ENCODE peak calls at places on chromosomes 7 and 10, in seven cellular contexts. L, D, G, E, R, J and U are unnamed samples. For H3K27me3, the result is how much of the 10 kb centered on the place peaks cover.

GRCh38 chr10:95976295-95977229 is 66.8 kb upstream of the CCNJ start:
- DNase-seq in L (no peak), D (no peak), G (no peak), E (no peak), R (no peak), J (no peak), U (no peak)

GRCh38 chr10:31393844-31394243 is 74.8 kb downstream of the ZEB1 start:
- DNase-seq in L (no peak), D (no peak), G (no peak), E (no peak), R (no peak), J (no peak), U (no peak)

GRCh38 chr10:125064681-125065492 is 95.5 kb downstream of the CTBP2 start:
- DNase-seq in L (no peak), D (no peak), G (no peak), E (no peak), R (no peak), J (no peak), U (no peak)

GRCh38 chr10:73591935-73592699 is 975 bp upstream of the USP54 start:
- DNase-seq in L (peak), D (peak), G (peak), E (peak), R (peak), J (peak), U (no peak)

GRCh38 chr7:140607441-140607989 is 33.1 kb downstream of the DENND2A start:
- DNase-seq in L (no peak), D (no peak), G (peak), E (peak), R (peak), J (peak), U (no peak)

GRCh38 chr10:74039561-74040145 is 41.7 kb downstream of the VCL start:
- DNase-seq in L (no peak), D (no peak), G (peak), E (no peak), R (no peak), J (peak), U (no peak)

GRCh38 chr10:13834581-13835286 is 248.0 kb downstream of the PRPF18 start:
- DNase-seq in L (peak), D (no peak), G (peak), E (peak), R (no peak), J (peak), U (no peak)

GRCh38 chr10:31683682-31684081 is 244.9 kb downstream of the ARHGAP12 start:
- DNase-seq in L (no peak), D (no peak), G (no peak), E (no peak), R (no peak), J (no peak), U (no peak)

GRCh38 chr7:43679210-43680068 is 49.9 kb downstream of the COA1 start:
- DNase-seq in L (no peak), D (no peak), G (no peak), E (no peak), R (no peak), J (no peak), U (no peak)

GRCh38 chr7:128855559-128855958 is 7.1 kb upstream of the ATP6V1F start:
- DNase-seq in L (no peak), D (no peak), G (no peak), E (no peak), R (no peak), J (no peak), U (no peak)

DNA sequence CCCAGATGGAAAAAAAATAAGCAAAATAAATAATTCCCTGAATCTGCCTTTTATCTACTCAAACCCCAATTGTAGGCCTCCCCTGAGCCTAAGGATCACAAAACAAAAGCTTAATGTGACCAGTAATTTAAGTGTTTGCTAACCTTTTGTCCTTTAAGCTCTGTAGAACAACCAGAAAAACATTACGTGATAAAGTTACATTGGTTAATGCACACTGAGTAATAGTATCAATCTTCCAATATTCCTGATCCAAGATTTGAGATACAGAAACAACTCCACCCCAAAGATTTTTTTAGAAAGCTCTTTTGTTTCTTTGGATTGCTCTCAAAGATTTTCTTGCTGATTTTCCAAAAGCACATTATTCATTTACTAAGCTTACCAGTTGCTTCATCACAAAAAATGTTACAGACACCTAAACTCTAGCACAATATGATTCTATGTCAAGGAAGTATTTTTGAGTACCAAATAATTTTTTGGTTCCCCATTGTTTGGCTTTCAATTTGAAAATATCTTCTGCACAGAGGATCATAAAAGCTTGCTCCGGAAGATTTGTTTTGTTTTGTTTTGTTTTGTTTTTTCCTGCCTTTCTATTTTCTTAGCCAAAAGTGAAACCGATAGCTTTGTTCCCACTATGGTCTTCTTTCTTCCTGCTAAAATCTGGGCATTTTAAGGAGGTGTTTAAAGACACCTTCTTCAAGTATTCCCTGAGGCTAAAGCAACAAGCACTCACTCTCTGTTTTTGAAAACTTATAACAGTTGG is 54.2 kb downstream of the TRIL start:
- DNase-seq in L (no peak), D (no peak), G (no peak), E (no peak), R (no peak), J (no peak), U (no peak)
- TF ChIP-seq EP300 in L (no peak), D (no peak), G (no peak), E (no peak), R (no peak), J (no peak), U (no peak)

GRCh38 chr7:156255635-156256034 is 384.9 kb upstream of the RNF32 start:
- DNase-seq in L (no peak), D (no peak), G (no peak), E (no peak), R (no peak), J (no peak), U (no peak)

GRCh38 chr7:156257904-156258303 is 382.7 kb upstream of the RNF32 start:
- DNase-seq in L (no peak), D (no peak), G (no peak), E (no peak), R (no peak), J (no peak), U (no peak)

DNA sequence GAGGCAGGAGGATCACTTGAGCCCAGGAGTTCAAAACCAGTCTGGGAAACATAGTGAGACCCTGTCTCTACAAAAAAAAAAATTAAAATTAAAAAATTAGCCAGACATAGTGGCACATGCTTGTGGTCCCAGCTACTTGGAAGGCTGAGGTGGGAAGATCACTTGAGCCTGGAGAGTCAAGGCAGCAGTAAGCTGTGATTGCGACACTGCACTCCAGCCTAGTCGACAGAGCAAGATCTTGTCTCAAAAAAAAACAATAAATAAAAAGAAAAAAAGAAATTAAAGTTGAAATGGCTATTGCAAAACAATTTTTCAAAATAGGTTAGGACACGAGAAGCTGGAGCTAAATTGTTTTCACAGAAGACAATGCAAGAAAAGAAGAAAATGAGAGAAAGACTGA is 379.0 kb upstream of the RNF32 start:
- DNase-seq in L (no peak), D (no peak), G (no peak), E (no peak), R (no peak), J (no peak), U (no peak)
- H3K27me3 ChIP-seq in L (under half), D (under half), G (under half), E (under half), R (under half), J (under half), U (under half)

GRCh38 chr7:151505836-151506468 is 13.7 kb downstream of the RHEB start:
- DNase-seq in L (no peak), D (no peak), G (no peak), E (no peak), R (no peak), J (no peak), U (no peak)

GRCh38 chr7:151504715-151505326 is 14.9 kb downstream of the RHEB start:
- DNase-seq in L (no peak), D (no peak), G (no peak), E (no peak), R (no peak), J (no peak), U (no peak)

GRCh38 chr7:151506901-151507382 is 12.8 kb downstream of the RHEB start:
- DNase-seq in L (no peak), D (no peak), G (peak), E (peak), R (no peak), J (no peak), U (no peak)

GRCh38 chr7:151503902-151504714 is 15.6 kb downstream of the RHEB start:
- DNase-seq in L (no peak), D (no peak), G (peak), E (no peak), R (no peak), J (no peak), U (no peak)

GRCh38 chr7:151505433-151505832 is 14.3 kb downstream of the RHEB start:
- DNase-seq in L (no peak), D (no peak), G (no peak), E (no peak), R (no peak), J (no peak), U (no peak)
- TF ChIP-seq EP300 in L (no peak), D (no peak), G (no peak), E (no peak), R (no peak), J (no peak), U (no peak)

GRCh38 chr7:157016352-157017041 is 6.0 kb upstream of the MNX1 start:
- DNase-seq in L (no peak), D (peak), G (no peak), E (peak), R (no peak), J (no peak), U (no peak)
- H3K27me3 ChIP-seq in L (half or more), D (half or more), G (half or more), E (half or more), R (half or more), J (half or more), U (half or more)

GRCh38 chr7:108010377-108010776 is 7.4 kb upstream of the LAMB1 start:
- DNase-seq in L (no peak), D (no peak), G (no peak), E (no peak), R (no peak), J (no peak), U (no peak)

GRCh38 chr7:108009873-108010272 is 6.9 kb upstream of the LAMB1 start:
- DNase-seq in L (no peak), D (no peak), G (no peak), E (no peak), R (no peak), J (no peak), U (no peak)

GRCh38 chr7:108014200-108014599 is 11.2 kb upstream of the LAMB1 start:
- DNase-seq in L (no peak), D (no peak), G (no peak), E (no peak), R (no peak), J (no peak), U (no peak)

GRCh38 chr7:108014747-108015682 is 12.1 kb upstream of the LAMB1 start:
- DNase-seq in L (no peak), D (no peak), G (no peak), E (no peak), R (no peak), J (no peak), U (peak)

DNA sequence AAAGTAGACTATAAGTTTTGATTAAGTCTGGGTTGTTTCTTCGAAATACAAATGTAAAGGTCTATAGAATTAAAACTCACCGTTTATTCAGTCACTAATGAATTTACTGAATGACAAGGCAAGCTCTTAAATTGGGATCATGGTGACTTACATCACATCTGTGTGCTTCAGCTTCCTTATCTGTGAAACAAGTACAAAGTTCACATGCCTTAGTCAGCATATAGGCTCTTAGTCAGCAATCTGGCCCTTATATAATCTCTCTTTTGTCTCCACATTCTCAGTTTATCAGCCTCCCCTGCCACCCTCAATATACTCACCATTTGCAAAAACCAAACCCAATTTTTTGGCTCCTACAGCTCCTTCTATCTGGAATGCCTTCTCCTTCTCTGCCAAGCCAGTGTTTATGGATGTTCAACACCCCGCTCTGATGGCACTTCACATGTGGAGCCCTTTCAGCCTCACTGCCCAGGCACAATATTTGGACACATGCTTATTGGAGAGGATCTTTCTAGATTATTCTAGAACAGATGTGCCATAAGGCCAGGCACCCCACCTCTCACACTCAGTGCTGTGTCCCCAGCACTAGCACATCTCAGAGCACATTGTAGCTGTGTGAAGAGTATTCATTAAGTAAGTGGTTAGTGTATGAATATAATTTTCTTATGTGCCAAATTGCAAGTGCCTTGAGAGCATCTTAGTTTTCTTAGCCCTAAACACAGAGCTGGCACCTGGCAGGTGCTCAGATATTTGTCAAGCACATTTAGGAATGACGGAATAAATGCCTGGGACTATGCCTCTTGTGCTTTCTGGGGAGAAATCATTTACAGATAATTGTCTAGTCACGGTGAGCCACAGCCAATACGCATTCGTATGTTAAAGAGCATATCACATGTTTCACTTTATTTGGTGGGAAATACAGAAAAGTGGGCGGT is 9.8 kb upstream of the LAMB1 start:
- DNase-seq in L (no peak), D (no peak), G (no peak), E (no peak), R (no peak), J (no peak), U (peak)
- TF ChIP-seq EP300 in L (no peak), D (no peak), G (no peak), E (no peak), R (no peak), J (no peak), U (no peak)